ENCODE peak calls at places on chromosome 3, in four cellular contexts. U is H1, W is HepG2, P is GM12878. I is an unnamed sample.
A peak's percentile ranks its signal among the peaks of the same experiment; 100 is the strongest.

GRCh38 chr3:43998841-43999805 is 242.6 kb upstream of the TOPAZ1 start:
- DNase-seq in U (no peak), W (no peak), P (no peak), I (no peak)

GRCh38 chr3:72154391-72155300 is 369.7 kb upstream of the PROK2 start:
- DNase-seq in U (no peak), W (no peak), P (no peak), I (no peak)

GRCh38 chr3:133595341-133595740 is 21.9 kb downstream of the CDV3 start:
- DNase-seq in U (no peak), W (no peak), P (no peak), I (no peak)

GRCh38 chr3:7536510-7536909 is 675.6 kb downstream of the GRM7 start:
- DNase-seq in U (no peak), W (no peak), P (no peak), I (no peak)

GRCh38 chr3:39249453-39250115 is 30.3 kb downstream of the CX3CR1 start:
- DNase-seq in U (no peak), W (no peak), P (no peak), I (no peak)

GRCh38 chr3:118818386-118818785 is 216.3 kb downstream of the IGSF11 start:
- DNase-seq in U (no peak), W (peak; percentile 5), P (no peak), I (no peak)

GRCh38 chr3:29690954-29691353 is 410.1 kb downstream of the RBMS3 start:
- DNase-seq in U (no peak), W (no peak), P (no peak), I (no peak)

GRCh38 chr3:151976211-151977050 is 103.0 kb downstream of the SUCNR1 start:
- DNase-seq in U (no peak), W (peak; percentile 14), P (no peak), I (no peak)

GRCh38 chr3:145623349-145623748 is 537.6 kb downstream of the PLOD2 start:
- DNase-seq in U (no peak), W (no peak), P (no peak), I (no peak)

GRCh38 chr3:44114142-44114541 is 127.5 kb upstream of the TOPAZ1 start:
- DNase-seq in U (no peak), W (peak; percentile 13), P (no peak), I (peak; percentile 75)

GRCh38 chr3:63387568-63387967 is 109.5 kb downstream of the SYNPR start:
- DNase-seq in U (no peak), W (no peak), P (no peak), I (no peak)

DNA sequence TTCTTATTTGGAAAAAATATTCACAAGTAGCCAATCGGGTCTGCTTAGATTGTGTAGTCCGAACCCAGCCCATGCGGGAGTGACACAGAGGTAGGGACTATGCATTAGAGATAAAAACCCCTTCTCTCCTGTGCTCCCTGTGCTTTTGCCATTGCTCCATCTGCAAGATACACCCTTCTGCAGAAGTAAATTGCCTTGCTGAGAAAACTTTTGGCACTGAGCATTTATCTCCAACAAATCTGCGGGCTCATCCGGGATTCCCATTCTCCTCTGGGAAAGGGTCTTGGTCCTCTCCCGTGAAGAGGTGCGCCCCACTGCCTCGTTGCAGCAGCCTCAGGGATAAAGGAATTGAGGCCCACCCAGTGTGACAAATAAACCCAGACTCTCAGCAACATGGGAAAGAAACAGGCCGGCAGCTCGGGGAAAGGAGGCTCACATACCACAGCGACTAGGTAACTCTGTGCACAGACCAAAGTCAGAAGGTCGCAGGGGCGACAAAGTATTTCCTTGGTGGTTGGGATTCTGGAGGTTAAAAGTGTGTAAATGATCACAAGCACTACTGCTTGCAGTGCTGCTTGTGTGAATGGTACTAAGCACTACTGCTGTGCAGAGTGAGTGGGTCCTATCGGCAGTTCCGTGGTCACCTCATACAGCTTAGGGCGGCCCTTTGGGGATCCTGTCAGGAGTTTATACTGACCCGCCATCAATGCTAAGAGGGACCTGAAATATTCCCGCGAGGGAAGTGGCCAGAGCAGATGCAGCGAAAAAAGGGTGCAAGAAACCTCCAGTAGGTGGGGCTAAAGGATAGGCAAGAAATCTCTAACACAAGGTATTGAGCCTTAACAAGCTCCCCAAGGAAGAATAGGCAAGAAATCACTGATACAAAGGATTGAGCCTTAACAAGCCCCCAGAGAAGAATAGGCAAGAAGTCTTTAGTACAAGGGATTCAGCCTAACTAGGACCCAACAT is 54.3 kb downstream of the GSK3B start:
- DNase-seq in U (peak; percentile 13), W (no peak), P (no peak), I (no peak)
- TF ChIP-seq CHD2 in U (no peak), W (no peak), P (no peak), I (no peak)

DNA sequence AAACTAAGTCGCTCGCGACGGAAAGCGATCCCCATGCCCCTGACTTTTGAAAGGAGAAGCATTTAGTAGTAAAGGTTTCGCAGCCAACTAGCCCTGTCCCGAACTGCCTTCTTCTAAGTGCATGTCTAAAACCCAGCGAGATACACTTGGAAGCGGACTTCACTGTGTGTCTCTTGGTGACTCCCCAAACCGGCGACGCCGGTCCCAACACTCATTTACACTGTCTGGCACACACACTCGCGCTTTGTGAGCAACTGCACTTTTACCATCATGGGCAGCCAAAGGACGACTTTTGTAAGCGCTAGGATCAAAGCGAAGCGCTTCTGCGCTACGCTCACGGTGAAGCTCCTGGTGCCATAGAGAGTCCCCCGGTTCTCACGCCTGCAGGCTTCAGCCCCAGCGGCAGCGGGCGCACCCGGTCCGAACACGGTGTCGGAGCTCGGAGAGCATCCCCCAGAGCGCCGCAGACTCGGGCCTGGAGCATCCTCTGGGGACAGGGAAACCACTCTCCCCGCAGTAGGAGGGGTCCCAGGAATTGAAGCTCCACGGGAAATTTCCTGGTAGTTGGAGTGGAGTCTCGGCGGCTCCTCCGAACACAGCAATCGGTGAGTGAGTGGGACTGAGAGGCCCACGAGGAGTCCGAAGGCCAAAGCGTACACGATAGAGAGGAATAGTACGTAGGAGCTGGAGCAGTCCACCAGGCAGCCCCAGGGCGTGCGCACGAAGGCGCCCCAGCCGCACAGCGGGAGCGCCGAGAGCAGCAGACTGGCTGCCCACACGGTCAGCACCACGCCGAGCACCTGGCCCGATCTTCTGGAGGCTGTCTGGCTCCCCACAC is 1.4 kb downstream of the GPR149 start:
- DNase-seq in U (no peak), W (no peak), P (no peak), I (no peak)
- TF ChIP-seq EZH2 in U (peak; percentile 77), W (no peak), P (no peak), I (no peak)

GRCh38 chr3:45936261-45936660 is 7.0 kb upstream of the CXCR6 start:
- DNase-seq in U (no peak), W (no peak), P (no peak), I (no peak)
- TF ChIP-seq CHD2 in U (no peak), W (no peak), P (no peak), I (no peak)

DNA sequence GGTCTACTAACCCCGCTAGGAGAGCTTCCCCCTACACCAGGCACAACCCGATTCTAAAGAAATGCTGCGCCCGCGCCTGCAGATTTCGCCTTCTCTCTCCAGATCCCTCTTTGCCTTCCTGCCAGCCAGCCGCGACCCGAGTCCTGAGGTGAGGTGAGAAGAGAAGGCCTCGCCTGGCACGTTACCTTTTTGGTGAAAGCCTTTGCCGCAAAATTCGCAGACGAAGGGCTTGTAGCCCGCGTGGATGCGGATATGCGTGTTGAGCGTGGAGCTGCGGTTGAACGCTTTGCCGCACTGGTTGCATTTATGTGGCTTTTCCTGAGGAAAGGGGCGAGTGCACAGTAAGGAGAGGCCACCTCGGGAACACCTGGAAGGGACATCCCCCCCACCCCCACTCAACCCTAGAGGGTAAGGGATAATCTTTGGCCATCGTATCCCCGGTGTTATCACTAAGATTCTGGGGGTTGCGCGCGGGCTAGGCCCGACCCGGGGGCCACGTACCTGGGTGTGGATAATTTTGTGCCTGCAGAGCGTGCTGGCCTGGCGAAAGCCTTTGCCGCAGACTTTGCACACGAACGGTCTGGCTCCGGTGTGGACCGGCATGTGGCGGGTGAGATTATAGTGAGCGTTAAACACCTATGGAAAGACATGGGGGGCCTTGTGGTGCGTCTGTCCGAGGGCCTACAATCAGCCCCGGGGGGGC is 2.2 kb downstream of the FEZF2 start:
- DNase-seq in U (no peak), W (no peak), P (no peak), I (no peak)
- TF ChIP-seq EZH2 in U (peak; percentile 83), W (no peak), P (no peak), I (no peak)

DNA sequence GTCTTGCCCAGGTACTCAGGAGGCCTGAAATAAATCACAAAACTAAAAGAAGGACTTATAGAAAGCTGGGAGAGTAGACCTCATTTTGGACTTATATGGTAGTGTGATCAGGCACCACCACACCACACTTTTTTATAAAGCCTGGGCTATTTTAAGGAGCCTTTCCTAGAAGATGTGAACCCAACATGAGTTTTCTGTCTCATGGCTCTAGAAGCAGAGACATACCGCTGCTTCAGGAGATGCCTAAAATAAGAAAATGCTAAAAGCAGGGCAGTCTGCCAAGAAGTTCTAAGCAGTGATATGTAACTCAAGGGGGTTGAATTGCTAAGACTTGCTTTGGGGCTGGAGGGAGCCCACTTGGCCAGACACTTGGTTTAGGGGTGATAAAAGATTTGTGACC is 49.6 kb downstream of the SUMF1 start:
- DNase-seq in U (no peak), W (no peak), P (no peak), I (peak; percentile 28)
- TF ChIP-seq CHD2 in U (no peak), W (no peak), P (no peak), I (no peak)

GRCh38 chr3:60120245-60120644 is 1070.4 kb upstream of the CFAP20DC start:
- DNase-seq in U (no peak), W (no peak), P (no peak), I (no peak)
- TF ChIP-seq EZH2 in U (no peak), W (no peak), P (no peak), I (no peak)

DNA sequence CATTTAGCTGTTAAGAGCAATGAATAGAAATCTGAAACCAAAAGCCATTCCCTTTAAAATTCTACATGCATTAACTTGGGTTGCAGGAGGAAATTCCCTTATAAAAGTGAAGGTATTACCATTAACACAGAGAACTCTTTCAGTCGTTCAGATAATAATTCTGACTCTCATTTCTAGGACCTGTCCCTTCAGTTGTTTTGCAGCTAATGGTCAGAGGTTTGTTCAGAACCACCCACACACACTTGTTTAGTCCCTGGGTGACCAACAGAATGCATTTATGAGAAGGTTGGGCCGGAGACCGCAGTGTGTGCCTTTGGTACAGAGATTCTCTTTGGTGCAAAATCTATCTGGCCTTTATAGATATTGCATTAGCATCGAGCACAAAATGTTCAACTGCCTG is 492.5 kb downstream of the NLGN1 start:
- DNase-seq in U (no peak), W (no peak), P (no peak), I (no peak)
- TF ChIP-seq CHD2 in U (no peak), W (no peak), P (no peak), I (no peak)

I was measured in K562.